ENCODE peak calls at places on chromosomes 11 and 22, in six cellular contexts. Z is hepatic stellate cell; W is non-pigmented ciliary epithelial cell; F is SK-MEL-5; K is stimulated activated CD4-positive, alpha-beta T cell treated with anti-CD3 and anti-CD28 coated beads, Interleukin-1b, Interleukin-23, amount 100 ng/mL, for 48 hours; P is activated T-helper 9 cell treated with anti-CD3 and anti-CD28 coated beads, Interleukin-2, amount 50 U/mL, for 16 hours. E is an unnamed sample.

GRCh38 chr11:80122211-80122610 is 681.4 kb upstream of the TENM4 start:
- DNase-seq in Z (no peak), W (no peak), F (no peak), K (no peak), P (no peak), E (no peak)

GRCh38 chr11:72144807-72145565 is 9.5 kb downstream of the FOLR3 start:
- DNase-seq in Z (peak), W (peak), F (no peak), K (no peak), P (no peak), E (no peak)

GRCh38 chr11:48055292-48056132 is 75.2 kb downstream of the PTPRJ start:
- DNase-seq in Z (no peak), W (peak), F (peak), K (peak), P (peak), E (no peak)

GRCh38 chr22:46370584-46371373 is 35.3 kb downstream of the TRMU start:
- DNase-seq in Z (no peak), W (no peak), F (no peak), K (no peak), P (no peak), E (no peak)

GRCh38 chr22:27270818-27271510 is 530.6 kb downstream of the MN1 start:
- DNase-seq in Z (peak), W (no peak), F (no peak), K (no peak), P (no peak), E (no peak)

GRCh38 chr11:12224537-12224893 is 114.1 kb downstream of the MICAL2 start:
- DNase-seq in Z (no peak), W (no peak), F (peak), K (peak), P (peak), E (no peak)

GRCh38 chr11:102994101-102994500 is 38.6 kb upstream of the MMP13 start:
- DNase-seq in Z (no peak), W (no peak), F (peak), K (no peak), P (no peak), E (no peak)

GRCh38 chr22:43266117-43266516 is 77.1 kb downstream of the SCUBE1 start:
- DNase-seq in Z (no peak), W (no peak), F (no peak), K (no peak), P (no peak), E (no peak)

GRCh38 chr11:117927926-117928325 is 1.3 kb downstream of the TMPRSS13 start:
- DNase-seq in Z (no peak), W (no peak), F (no peak), K (no peak), P (no peak), E (no peak)

GRCh38 chr22:37953062-37953436 is 352 bp downstream of the C22orf23 start:
- DNase-seq in Z (no peak), W (no peak), F (no peak), K (no peak), P (no peak), E (no peak)

GRCh38 chr22:38080847-38081635 is 2.9 kb downstream of the SLC16A8 start:
- DNase-seq in Z (peak), W (no peak), F (no peak), K (no peak), P (no peak), E (no peak)

GRCh38 chr11:35593143-35593542 is 25.1 kb upstream of the FJX1 start:
- DNase-seq in Z (peak), W (peak), F (no peak), K (no peak), P (no peak), E (no peak)

GRCh38 chr22:23127055-23127756 is 14.6 kb downstream of the RSPH14 start:
- DNase-seq in Z (no peak), W (no peak), F (no peak), K (no peak), P (no peak), E (no peak)

GRCh38 chr11:77113382-77114088 is 10.9 kb downstream of the OMP start:
- DNase-seq in Z (peak), W (no peak), F (peak), K (no peak), P (no peak), E (no peak)

GRCh38 chr11:61279934-61280656 is 15.0 kb downstream of the VWCE start:
- DNase-seq in Z (no peak), W (no peak), F (no peak), K (no peak), P (no peak), E (no peak)

GRCh38 chr22:23403720-23404688 is 176.1 kb downstream of the IGLL1 start:
- DNase-seq in Z (no peak), W (no peak), F (no peak), K (no peak), P (no peak), E (no peak)

GRCh38 chr22:25136953-25137576 is 62.6 kb upstream of the CRYBB3 start:
- DNase-seq in Z (no peak), W (no peak), F (no peak), K (no peak), P (no peak), E (no peak)

GRCh38 chr22:30893434-30894370 is 74.9 kb downstream of the MORC2 start:
- DNase-seq in Z (no peak), W (no peak), F (no peak), K (no peak), P (no peak), E (no peak)

GRCh38 chr11:128941573-128942271 is 949 bp downstream of the TP53AIP1 start:
- DNase-seq in Z (no peak), W (no peak), F (no peak), K (no peak), P (no peak), E (no peak)

GRCh38 chr11:69296890-69297224 is 2.9 kb downstream of the MYEOV start:
- DNase-seq in Z (no peak), W (no peak), F (no peak), K (no peak), P (no peak), E (no peak)

GRCh38 chr11:70029831-70030811 is 48.0 kb upstream of the ANO1 start:
- DNase-seq in Z (no peak), W (no peak), F (no peak), K (no peak), P (no peak), E (no peak)

GRCh38 chr11:134643519-134644042 is 231.5 kb upstream of the B3GAT1 start:
- DNase-seq in Z (no peak), W (no peak), F (no peak), K (no peak), P (no peak), E (no peak)

GRCh38 chr11:133889188-133889587 is 43.9 kb upstream of the SPATA19 start:
- DNase-seq in Z (no peak), W (no peak), F (no peak), K (no peak), P (no peak), E (no peak)

GRCh38 chr11:24344222-24344621 is 152.6 kb upstream of the LUZP2 start:
- DNase-seq in Z (no peak), W (no peak), F (no peak), K (no peak), P (no peak), E (no peak)

GRCh38 chr11:114615448-114616361 is 20.1 kb upstream of the NXPE4 start:
- DNase-seq in Z (no peak), W (no peak), F (no peak), K (no peak), P (no peak), E (no peak)

GRCh38 chr22:19607198-19608113 is 83.2 kb upstream of the CLDN5 start:
- DNase-seq in Z (no peak), W (no peak), F (no peak), K (peak), P (no peak), E (peak)

GRCh38 chr11:77814848-77815247 is 5.7 kb downstream of the RSF1 start:
- DNase-seq in Z (no peak), W (no peak), F (no peak), K (no peak), P (no peak), E (no peak)

GRCh38 chr11:24575392-24575791 is 78.5 kb downstream of the LUZP2 start:
- DNase-seq in Z (peak), W (peak), F (no peak), K (no peak), P (no peak), E (no peak)

GRCh38 chr11:35980646-35981402 is 37.0 kb downstream of the LDLRAD3 start:
- DNase-seq in Z (peak), W (no peak), F (no peak), K (no peak), P (no peak), E (no peak)

GRCh38 chr11:111336582-111337256 is 38.4 kb downstream of the POU2AF3 start:
- DNase-seq in Z (no peak), W (no peak), F (no peak), K (no peak), P (no peak), E (no peak)

GRCh38 chr11:124294697-124295096 is 19.1 kb downstream of the OR8D1 start:
- DNase-seq in Z (no peak), W (no peak), F (no peak), K (no peak), P (no peak), E (no peak)

GRCh38 chr11:116720895-116721294 is 51.9 kb downstream of the BUD13 start:
- DNase-seq in Z (no peak), W (no peak), F (no peak), K (no peak), P (no peak), E (no peak)

GRCh38 chr11:76074178-76075112 is 131.9 kb downstream of the WNT11 start:
- DNase-seq in Z (peak), W (peak), F (no peak), K (no peak), P (no peak), E (no peak)

GRCh38 chr11:43904737-43905515 is 24.3 kb downstream of the ALKBH3 start:
- DNase-seq in Z (peak), W (no peak), F (peak), K (no peak), P (no peak), E (no peak)

GRCh38 chr11:93236741-93237675 is 39.2 kb upstream of the SLC36A4 start:
- DNase-seq in Z (peak), W (no peak), F (peak), K (no peak), P (no peak), E (peak)

GRCh38 chr22:35711336-35711735 is 6.3 kb upstream of the APOL5 start:
- DNase-seq in Z (no peak), W (no peak), F (no peak), K (no peak), P (no peak), E (no peak)

GRCh38 chr11:45052361-45052760 is 94.1 kb upstream of the PRDM11 start:
- DNase-seq in Z (no peak), W (no peak), F (no peak), K (no peak), P (no peak), E (no peak)

GRCh38 chr11:115965754-115966504 is 461.7 kb upstream of the CADM1 start:
- DNase-seq in Z (no peak), W (no peak), F (no peak), K (no peak), P (no peak), E (peak)

GRCh38 chr22:35178446-35178845 is 78.8 kb upstream of the HMGXB4 start:
- DNase-seq in Z (no peak), W (no peak), F (no peak), K (no peak), P (no peak), E (no peak)

E was measured in NCI-H774.